ENCODE peak calls at places on chromosomes 6 and 20, in eight cellular contexts. Y is HepG2, U is colonic mucosa, J is heart right ventricle, H is IMR-90, F is thoracic aorta, B is HCT116, Q is PC-3. K is an unnamed sample.

GRCh38 chr20:21048841-21049273 is 57.3 kb downstream of the LINC00237 start:
- DNase-seq in Y (peak; percentile 55), U (peak; percentile 54), J (no peak), H (no peak), F (no peak), B (peak; percentile 28), Q (peak; percentile 72), K (no peak)

GRCh38 chr6:90938116-90938515 is 351.2 kb upstream of the MAP3K7 start:
- DNase-seq in Y (no peak), U (no peak), J (no peak), H (no peak), F (no peak), B (no peak), Q (peak; percentile 5), K (no peak)

GRCh38 chr6:166707045-166707444 is 80.0 kb upstream of the RPS6KA2 start:
- DNase-seq in Y (peak; percentile 22), U (peak; percentile 39), J (no peak), H (peak; percentile 8), F (no peak), B (no peak), Q (peak; percentile 65), K (no peak)

GRCh38 chr6:106163446-106163965 is 77.4 kb downstream of the PRDM1 start:
- DNase-seq in Y (no peak), U (peak; percentile 27), J (no peak), H (peak; percentile 76), F (no peak), B (no peak), Q (no peak), K (peak; percentile 58)

GRCh38 chr6:129183681-129184216 is 300.8 kb downstream of the LAMA2 start:
- DNase-seq in Y (no peak), U (no peak), J (no peak), H (peak; percentile 79), F (no peak), B (peak; percentile 56), Q (peak; percentile 71), K (no peak)

GRCh38 chr20:38853759-38854158 is 48.3 kb downstream of the PPP1R16B start:
- DNase-seq in Y (no peak), U (no peak), J (no peak), H (no peak), F (no peak), B (no peak), Q (no peak), K (no peak)

GRCh38 chr20:63641146-63641791 is 12.0 kb downstream of the STMN3 start:
- DNase-seq in Y (no peak), U (peak; percentile 43), J (no peak), H (no peak), F (no peak), B (no peak), Q (peak; percentile 45), K (no peak)

GRCh38 chr6:140980265-140980887 is 1152.3 kb upstream of the GJE1 start:
- DNase-seq in Y (no peak), U (no peak), J (no peak), H (peak; percentile 15), F (no peak), B (no peak), Q (no peak), K (no peak)

GRCh38 chr20:30912006-30912660 is 345.3 kb upstream of the DEFB115 start:
- DNase-seq in Y (no peak), U (no peak), J (no peak), H (no peak), F (no peak), B (no peak), Q (no peak), K (no peak)

DNA sequence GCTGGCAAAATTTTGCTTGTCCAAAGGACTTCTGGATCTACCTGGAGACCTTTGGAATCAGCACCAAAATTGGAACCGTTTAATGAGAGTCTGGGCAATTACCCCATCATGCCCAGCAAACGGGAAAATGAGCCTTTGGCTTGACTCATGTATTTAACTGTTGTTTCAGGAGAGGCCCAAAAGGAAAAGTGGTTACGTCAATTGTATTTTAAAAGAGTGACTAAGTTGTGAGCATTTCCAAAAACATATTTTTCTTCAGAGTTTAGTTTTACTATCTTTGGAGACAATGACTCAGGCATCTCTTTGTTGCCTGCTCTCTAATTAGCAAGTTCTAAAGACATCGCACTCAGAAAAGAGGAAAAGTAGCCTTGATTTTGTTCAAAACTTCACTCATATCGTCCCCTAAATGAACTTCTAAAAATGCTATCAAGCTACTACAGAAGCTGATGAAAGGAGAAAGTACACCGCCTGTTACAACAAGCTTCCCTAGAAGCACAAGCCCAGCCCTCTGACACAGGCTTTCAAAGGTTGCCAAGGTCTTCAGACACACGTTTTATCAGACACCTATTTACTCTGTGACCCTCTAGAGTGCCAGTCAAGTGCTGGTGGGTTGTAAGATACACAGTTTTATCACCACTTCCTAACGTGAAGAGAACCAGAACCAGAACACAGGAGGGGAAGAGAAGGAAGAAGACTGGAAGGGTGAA is 146.2 kb downstream of the TBX18 start:
- DNase-seq in Y (no peak), U (no peak), J (no peak), H (peak; percentile 90), F (no peak), B (no peak), Q (peak; percentile 81), K (peak; percentile 50)
- H3K4me3 ChIP-seq in Y (no peak overlapping the region), U (no peak overlapping the region), J (no peak overlapping the region), H (no peak overlapping the region), F (peak overlapping the region; percentile 22), B (no peak overlapping the region), Q (peak overlapping the region; percentile 59), K (no peak overlapping the region)

GRCh38 chr20:16701296-16701695 is 28.5 kb upstream of the SNRPB2 start:
- DNase-seq in Y (peak; percentile 40), U (no peak), J (no peak), H (no peak), F (no peak), B (peak; percentile 2), Q (peak; percentile 58), K (no peak)
- TF ChIP-seq CTCF in Y (peak; percentile 56), U (no peak), J (peak; percentile 31), H (peak; percentile 10), F (no peak), B (peak; percentile 6), Q (peak; percentile 65), K (peak; percentile 35)

DNA sequence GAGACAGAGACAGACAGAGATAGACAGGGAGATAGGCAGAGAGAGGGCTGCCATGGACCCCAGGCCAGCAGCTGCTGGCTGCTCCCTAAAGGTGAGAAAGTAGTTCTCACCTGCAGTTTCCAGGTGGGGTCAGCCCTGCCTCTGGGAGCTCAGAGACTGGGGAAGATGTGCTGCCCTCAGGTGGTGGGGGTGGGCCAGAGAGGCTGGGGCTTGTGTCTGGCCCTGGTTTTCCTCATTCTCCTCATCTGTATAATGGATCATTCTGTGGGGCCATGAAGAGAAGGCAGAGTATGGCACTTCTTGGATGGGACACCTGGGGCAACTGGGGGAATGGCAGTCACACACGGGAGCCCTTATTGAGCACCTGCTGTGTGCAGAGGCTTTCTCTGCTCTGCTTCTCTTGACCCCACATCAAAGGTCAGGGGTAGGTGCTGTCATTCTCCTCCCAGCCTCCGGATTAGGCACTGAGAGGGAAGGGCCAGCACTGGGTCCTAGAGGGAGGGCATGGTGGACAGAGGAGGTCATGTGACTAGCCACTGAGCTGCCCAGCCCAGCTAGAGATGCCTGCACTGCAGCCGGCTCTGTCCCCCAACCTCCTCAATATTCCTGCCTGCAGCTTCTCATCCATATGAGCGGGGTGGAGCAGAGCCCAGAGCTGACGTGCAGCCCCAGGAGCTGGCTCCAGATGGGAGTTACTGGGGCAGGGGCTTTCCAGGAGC is 4.1 kb downstream of the ANGPT4 start:
- DNase-seq in Y (no peak), U (no peak), J (no peak), H (no peak), F (no peak), B (peak; percentile 4), Q (peak; percentile 6), K (no peak)
- H3K27ac ChIP-seq in Y (no peak overlapping the region), U (no peak overlapping the region), J (no peak overlapping the region), H (peak overlapping the region; percentile 90), F (no peak overlapping the region), B (no peak overlapping the region), Q (no peak overlapping the region), K (no peak overlapping the region)

DNA sequence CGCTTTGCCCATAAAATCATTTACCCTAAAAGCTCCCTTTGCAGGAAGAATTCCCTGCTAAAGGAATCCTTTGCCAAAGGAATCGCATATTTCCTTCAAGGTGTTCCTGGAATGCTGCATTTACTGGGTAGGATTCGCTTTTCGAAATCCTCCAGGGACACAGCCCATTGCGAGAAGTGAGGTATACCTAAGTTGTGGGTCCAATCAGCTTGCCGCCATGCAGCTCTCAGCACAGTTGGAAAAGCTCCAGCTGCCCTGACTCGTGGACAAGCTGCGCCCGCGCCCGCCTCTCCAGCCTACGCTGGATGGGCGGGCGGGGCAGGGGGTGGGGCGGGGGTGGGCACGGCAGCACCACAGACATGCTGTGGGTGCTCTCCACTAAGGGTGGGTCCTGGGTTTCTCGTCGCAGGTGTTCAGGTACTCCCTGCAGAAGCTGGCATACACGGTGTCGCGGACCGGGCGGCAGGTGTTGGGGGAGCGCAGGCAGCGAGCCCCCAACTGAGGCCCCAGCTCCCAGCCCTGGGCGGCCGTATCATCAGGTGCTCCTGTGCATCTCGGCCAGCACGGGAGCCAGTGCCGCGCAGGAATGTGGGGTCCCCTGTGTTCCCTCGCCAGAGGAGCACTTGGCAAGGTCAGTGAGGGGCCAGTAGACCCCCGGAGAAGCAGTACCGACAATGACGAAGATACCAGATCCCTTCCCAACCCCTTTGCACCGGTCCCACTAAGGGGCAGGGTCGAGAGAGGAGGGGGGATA is 1.4 kb downstream of the NNAT start:
- DNase-seq in Y (no peak), U (peak; percentile 86), J (peak; percentile 65), H (peak; percentile 35), F (no peak), B (no peak), Q (no peak), K (no peak)
- H3K4me3 ChIP-seq in Y (no peak overlapping the region), U (no peak overlapping the region), J (peak overlapping the region; percentile 14), H (no peak overlapping the region), F (no peak overlapping the region), B (no peak overlapping the region), Q (no peak overlapping the region), K (peak overlapping the region; percentile 41)

DNA sequence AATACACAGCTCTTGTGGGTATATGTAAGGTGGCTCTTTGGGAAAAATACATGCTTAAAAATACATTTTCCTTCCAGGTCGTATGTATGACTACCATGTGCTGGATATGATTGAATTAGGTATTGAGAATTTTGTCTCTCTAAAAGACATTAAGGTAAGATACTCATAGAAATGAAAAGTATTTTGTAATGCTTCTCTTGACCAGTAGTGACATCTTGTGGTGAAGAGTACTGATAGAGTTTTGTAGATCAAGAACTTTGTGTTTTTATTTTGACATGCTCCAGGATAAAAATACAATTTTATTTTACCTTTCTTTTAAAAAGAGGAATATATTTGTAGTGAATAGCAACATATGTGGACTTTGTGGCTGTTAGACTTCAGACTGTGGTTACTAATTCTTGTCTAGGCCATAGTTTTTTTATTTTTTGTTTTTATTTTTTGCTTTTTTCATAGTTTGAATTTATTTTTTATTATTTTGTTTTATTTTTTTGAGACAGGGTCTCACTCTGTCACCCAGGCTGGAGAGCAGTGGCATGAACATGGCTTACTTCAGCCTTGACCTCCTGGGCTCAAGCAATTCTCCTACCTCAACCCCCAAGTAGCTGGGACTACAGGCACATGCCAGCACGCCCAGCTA is 17.9 kb downstream of the RPF2 start:
- DNase-seq in Y (peak; percentile 22), U (no peak), J (no peak), H (peak; percentile 46), F (no peak), B (no peak), Q (peak; percentile 61), K (no peak)
- TF ChIP-seq CTCF in Y (peak; percentile 45), U (peak; percentile 34), J (peak; percentile 48), H (peak; percentile 56), F (no peak), B (peak; percentile 57), Q (peak; percentile 63), K (peak; percentile 50)

K was measured in AG04450.